ENCODE peak calls at places on chromosomes 6 and 20, in seven cellular contexts. One of them, this sample, is unnamed.

GRCh38 chr6:148324297-148325007 is 18.2 kb upstream of the SASH1 start:
- DNase-seq in brain microvascular endothelial cell: no peak
- DNase-seq in PC-9: no peak
- DNase-seq in small intestine: no peak
- DNase-seq in dorsolateral prefrontal cortex: no peak
- DNase-seq in mesendoderm: no peak
- DNase-seq in aorta: no peak
- DNase-seq in this sample: no peak

GRCh38 chr20:49693435-49694171 is 20.1 kb downstream of the B4GALT5 start:
- DNase-seq in brain microvascular endothelial cell: no peak
- DNase-seq in PC-9: no peak
- DNase-seq in small intestine: no peak
- DNase-seq in dorsolateral prefrontal cortex: no peak
- DNase-seq in mesendoderm: no peak
- DNase-seq in aorta: no peak
- DNase-seq in this sample: no peak

GRCh38 chr6:128964771-128965170 is 81.8 kb downstream of the LAMA2 start:
- DNase-seq in brain microvascular endothelial cell: no peak
- DNase-seq in PC-9: no peak
- DNase-seq in small intestine: no peak
- DNase-seq in dorsolateral prefrontal cortex: no peak
- DNase-seq in mesendoderm: no peak
- DNase-seq in aorta: no peak
- DNase-seq in this sample: no peak

GRCh38 chr20:10673176-10673830 is 496 bp downstream of the JAG1 start:
- DNase-seq in brain microvascular endothelial cell: no peak
- DNase-seq in PC-9: peak; percentile 27
- DNase-seq in small intestine: peak; percentile 30
- DNase-seq in dorsolateral prefrontal cortex: peak; percentile 59
- DNase-seq in mesendoderm: no peak
- DNase-seq in aorta: peak; percentile 85
- DNase-seq in this sample: no peak

GRCh38 chr6:163180874-163181541 is 233.5 kb upstream of the QKI start:
- DNase-seq in brain microvascular endothelial cell: peak; percentile 63
- DNase-seq in PC-9: peak; percentile 59
- DNase-seq in small intestine: no peak
- DNase-seq in dorsolateral prefrontal cortex: peak; percentile 93
- DNase-seq in mesendoderm: peak; percentile 95
- DNase-seq in aorta: no peak
- DNase-seq in this sample: peak; percentile 26

GRCh38 chr20:45014671-45015415 is 48.5 kb downstream of the STK4 start:
- DNase-seq in brain microvascular endothelial cell: peak; percentile 59
- DNase-seq in PC-9: peak; percentile 41
- DNase-seq in small intestine: peak; percentile 57
- DNase-seq in dorsolateral prefrontal cortex: no peak
- DNase-seq in mesendoderm: peak; percentile 86
- DNase-seq in aorta: no peak
- DNase-seq in this sample: no peak

GRCh38 chr6:156953478-156954146 is 176.4 kb downstream of the ARID1B start:
- DNase-seq in brain microvascular endothelial cell: peak; percentile 98
- DNase-seq in PC-9: peak; percentile 56
- DNase-seq in small intestine: peak; percentile 40
- DNase-seq in dorsolateral prefrontal cortex: no peak
- DNase-seq in mesendoderm: peak; percentile 93
- DNase-seq in aorta: no peak
- DNase-seq in this sample: no peak

GRCh38 chr6:158284340-158285210 is 27.7 kb upstream of the TULP4 start:
- DNase-seq in brain microvascular endothelial cell: peak; percentile 82
- DNase-seq in PC-9: no peak
- DNase-seq in small intestine: no peak
- DNase-seq in dorsolateral prefrontal cortex: no peak
- DNase-seq in mesendoderm: peak; percentile 51
- DNase-seq in aorta: no peak
- DNase-seq in this sample: peak; percentile 44

GRCh38 chr20:41649489-41649888 is 31.3 kb upstream of the CHD6 start:
- DNase-seq in brain microvascular endothelial cell: no peak
- DNase-seq in PC-9: no peak
- DNase-seq in small intestine: no peak
- DNase-seq in dorsolateral prefrontal cortex: no peak
- DNase-seq in mesendoderm: no peak
- DNase-seq in aorta: no peak
- DNase-seq in this sample: no peak

GRCh38 chr6:3026811-3027626 is 27.3 kb downstream of the NQO2 start:
- DNase-seq in brain microvascular endothelial cell: no peak
- DNase-seq in PC-9: no peak
- DNase-seq in small intestine: peak; percentile 20
- DNase-seq in dorsolateral prefrontal cortex: no peak
- DNase-seq in mesendoderm: no peak
- DNase-seq in aorta: no peak
- DNase-seq in this sample: no peak

GRCh38 chr6:3019065-3019464 is 19.4 kb downstream of the NQO2 start:
- DNase-seq in brain microvascular endothelial cell: no peak
- DNase-seq in PC-9: no peak
- DNase-seq in small intestine: peak; percentile 44
- DNase-seq in dorsolateral prefrontal cortex: no peak
- DNase-seq in mesendoderm: no peak
- DNase-seq in aorta: no peak
- DNase-seq in this sample: no peak

GRCh38 chr6:3019749-3020320 is 20.1 kb downstream of the NQO2 start:
- DNase-seq in brain microvascular endothelial cell: no peak
- DNase-seq in PC-9: no peak
- DNase-seq in small intestine: no peak
- DNase-seq in dorsolateral prefrontal cortex: no peak
- DNase-seq in mesendoderm: no peak
- DNase-seq in aorta: no peak
- DNase-seq in this sample: no peak

GRCh38 chr6:3022765-3023662 is 23.3 kb downstream of the NQO2 start:
- DNase-seq in brain microvascular endothelial cell: peak; percentile 2
- DNase-seq in PC-9: no peak
- DNase-seq in small intestine: peak; percentile 19
- DNase-seq in dorsolateral prefrontal cortex: no peak
- DNase-seq in mesendoderm: peak; percentile 62
- DNase-seq in aorta: no peak
- DNase-seq in this sample: no peak

DNA sequence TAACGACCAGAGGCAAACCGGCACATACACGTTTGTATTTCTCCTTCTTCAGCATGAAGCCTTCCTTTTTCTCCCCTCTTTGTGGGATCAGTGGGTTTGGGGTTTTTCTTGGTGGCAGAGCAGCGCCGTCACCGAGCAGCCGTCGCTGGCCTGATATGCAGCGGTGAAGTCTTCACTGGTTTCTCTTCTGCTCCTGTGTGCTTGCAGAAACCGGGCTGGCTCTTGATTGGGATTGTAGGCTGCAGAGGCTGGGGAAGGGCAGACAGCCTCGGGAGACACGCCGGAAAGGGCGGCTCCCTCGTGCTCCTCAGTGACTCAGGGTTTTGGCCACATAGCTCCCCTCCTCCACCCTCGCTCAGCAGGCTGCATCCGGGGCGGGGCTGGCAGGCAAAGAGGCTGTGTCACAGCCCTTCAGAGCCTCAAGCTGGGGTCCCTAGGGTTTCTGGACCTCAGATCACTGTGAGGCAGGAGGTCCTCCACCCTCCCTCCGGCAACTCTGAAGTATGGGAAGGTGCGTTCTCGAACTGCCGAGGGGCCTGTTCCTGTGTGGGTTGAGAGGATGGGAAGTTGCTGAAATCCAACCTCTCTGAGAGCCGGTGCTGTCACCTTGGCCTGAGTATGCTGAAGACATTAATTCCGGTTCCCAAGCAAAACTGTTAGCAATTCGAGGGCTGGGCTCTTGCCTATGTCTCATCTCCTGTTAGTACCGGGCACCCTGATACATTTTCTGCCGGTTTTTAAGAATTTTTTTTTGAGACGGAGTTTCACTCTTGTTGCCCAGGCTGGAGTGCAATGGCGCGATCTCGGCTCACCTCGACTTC is 24.2 kb downstream of the NQO2 start:
- DNase-seq in brain microvascular endothelial cell: peak; percentile 91
- DNase-seq in PC-9: peak; percentile 91
- DNase-seq in small intestine: peak; percentile 93
- DNase-seq in dorsolateral prefrontal cortex: peak; percentile 50
- DNase-seq in mesendoderm: peak; percentile 92
- DNase-seq in aorta: peak; percentile 97
- DNase-seq in this sample: peak; percentile 90
- H3K4me3 ChIP-seq in brain microvascular endothelial cell: peak overlapping the region; percentile 43
- H3K4me3 ChIP-seq in PC-9: peak overlapping the region; percentile 89
- H3K4me3 ChIP-seq in small intestine: peak overlapping the region; percentile 60
- H3K4me3 ChIP-seq in dorsolateral prefrontal cortex: no peak overlapping the region
- H3K4me3 ChIP-seq in mesendoderm: no peak overlapping the region
- H3K4me3 ChIP-seq in aorta: peak overlapping the region; percentile 40
- H3K4me3 ChIP-seq in this sample: peak overlapping the region; percentile 32

GRCh38 chr6:29724937-29725869 is 2.0 kb downstream of the HLA-F start:
- DNase-seq in brain microvascular endothelial cell: no peak
- DNase-seq in PC-9: no peak
- DNase-seq in small intestine: no peak
- DNase-seq in dorsolateral prefrontal cortex: no peak
- DNase-seq in mesendoderm: no peak
- DNase-seq in aorta: no peak
- DNase-seq in this sample: no peak

GRCh38 chr6:29726795-29727194 is 3.6 kb downstream of the HLA-F start:
- DNase-seq in brain microvascular endothelial cell: no peak
- DNase-seq in PC-9: no peak
- DNase-seq in small intestine: no peak
- DNase-seq in dorsolateral prefrontal cortex: no peak
- DNase-seq in mesendoderm: no peak
- DNase-seq in aorta: no peak
- DNase-seq in this sample: no peak

GRCh38 chr6:29722773-29723665 is at the start of gene HLA-F:
- DNase-seq in brain microvascular endothelial cell: peak; percentile 87
- DNase-seq in PC-9: peak; percentile 78
- DNase-seq in small intestine: peak; percentile 98
- DNase-seq in dorsolateral prefrontal cortex: peak; percentile 86
- DNase-seq in mesendoderm: peak; percentile 75
- DNase-seq in aorta: peak; percentile 92
- DNase-seq in this sample: peak; percentile 93

GRCh38 chr6:29725981-29726380 is 2.7 kb downstream of the HLA-F start:
- DNase-seq in brain microvascular endothelial cell: no peak
- DNase-seq in PC-9: no peak
- DNase-seq in small intestine: no peak
- DNase-seq in dorsolateral prefrontal cortex: no peak
- DNase-seq in mesendoderm: no peak
- DNase-seq in aorta: no peak
- DNase-seq in this sample: no peak

GRCh38 chr6:29723666-29724588 is 693 bp downstream of the HLA-F start:
- DNase-seq in brain microvascular endothelial cell: no peak
- DNase-seq in PC-9: no peak
- DNase-seq in small intestine: peak; percentile 37
- DNase-seq in dorsolateral prefrontal cortex: no peak
- DNase-seq in mesendoderm: peak; percentile 44
- DNase-seq in aorta: peak; percentile 86
- DNase-seq in this sample: peak; percentile 59
- H3K27ac ChIP-seq in brain microvascular endothelial cell: no peak overlapping the region
- H3K27ac ChIP-seq in PC-9: no peak overlapping the region
- H3K27ac ChIP-seq in small intestine: peak overlapping the region; percentile 92
- H3K27ac ChIP-seq in dorsolateral prefrontal cortex: peak overlapping the region; percentile 35
- H3K27ac ChIP-seq in mesendoderm: no peak overlapping the region
- H3K27ac ChIP-seq in aorta: no peak overlapping the region
- H3K27ac ChIP-seq in this sample: peak overlapping the region; percentile 95

GRCh38 chr6:14430218-14430617 is 312.6 kb downstream of the CD83 start:
- DNase-seq in brain microvascular endothelial cell: no peak
- DNase-seq in PC-9: no peak
- DNase-seq in small intestine: no peak
- DNase-seq in dorsolateral prefrontal cortex: no peak
- DNase-seq in mesendoderm: no peak
- DNase-seq in aorta: no peak
- DNase-seq in this sample: no peak

GRCh38 chr6:14435291-14435690 is 317.7 kb downstream of the CD83 start:
- DNase-seq in brain microvascular endothelial cell: no peak
- DNase-seq in PC-9: no peak
- DNase-seq in small intestine: no peak
- DNase-seq in dorsolateral prefrontal cortex: no peak
- DNase-seq in mesendoderm: no peak
- DNase-seq in aorta: no peak
- DNase-seq in this sample: no peak

GRCh38 chr6:14428269-14428668 is 310.7 kb downstream of the CD83 start:
- DNase-seq in brain microvascular endothelial cell: no peak
- DNase-seq in PC-9: no peak
- DNase-seq in small intestine: no peak
- DNase-seq in dorsolateral prefrontal cortex: no peak
- DNase-seq in mesendoderm: no peak
- DNase-seq in aorta: no peak
- DNase-seq in this sample: no peak

GRCh38 chr6:14429396-14429795 is 311.8 kb downstream of the CD83 start:
- DNase-seq in brain microvascular endothelial cell: no peak
- DNase-seq in PC-9: no peak
- DNase-seq in small intestine: no peak
- DNase-seq in dorsolateral prefrontal cortex: no peak
- DNase-seq in mesendoderm: peak; percentile 76
- DNase-seq in aorta: no peak
- DNase-seq in this sample: no peak

GRCh38 chr6:14431375-14432330 is 314.1 kb downstream of the CD83 start:
- DNase-seq in brain microvascular endothelial cell: no peak
- DNase-seq in PC-9: no peak
- DNase-seq in small intestine: no peak
- DNase-seq in dorsolateral prefrontal cortex: no peak
- DNase-seq in mesendoderm: peak; percentile 45
- DNase-seq in aorta: no peak
- DNase-seq in this sample: no peak
- H3K4me3 ChIP-seq in brain microvascular endothelial cell: no peak overlapping the region
- H3K4me3 ChIP-seq in PC-9: no peak overlapping the region
- H3K4me3 ChIP-seq in small intestine: no peak overlapping the region
- H3K4me3 ChIP-seq in dorsolateral prefrontal cortex: no peak overlapping the region
- H3K4me3 ChIP-seq in mesendoderm: no peak overlapping the region
- H3K4me3 ChIP-seq in aorta: no peak overlapping the region
- H3K4me3 ChIP-seq in this sample: no peak overlapping the region

GRCh38 chr6:147055821-147056392 is 148.3 kb upstream of the STXBP5 start:
- DNase-seq in brain microvascular endothelial cell: no peak
- DNase-seq in PC-9: no peak
- DNase-seq in small intestine: no peak
- DNase-seq in dorsolateral prefrontal cortex: no peak
- DNase-seq in mesendoderm: no peak
- DNase-seq in aorta: no peak
- DNase-seq in this sample: no peak

GRCh38 chr6:147058786-147059434 is 145.3 kb upstream of the STXBP5 start:
- DNase-seq in brain microvascular endothelial cell: no peak
- DNase-seq in PC-9: no peak
- DNase-seq in small intestine: no peak
- DNase-seq in dorsolateral prefrontal cortex: no peak
- DNase-seq in mesendoderm: no peak
- DNase-seq in aorta: no peak
- DNase-seq in this sample: no peak

GRCh38 chr6:147053311-147053921 is 150.8 kb upstream of the STXBP5 start:
- DNase-seq in brain microvascular endothelial cell: no peak
- DNase-seq in PC-9: no peak
- DNase-seq in small intestine: no peak
- DNase-seq in dorsolateral prefrontal cortex: no peak
- DNase-seq in mesendoderm: peak; percentile 54
- DNase-seq in aorta: no peak
- DNase-seq in this sample: no peak

GRCh38 chr6:147054158-147054557 is 150.1 kb upstream of the STXBP5 start:
- DNase-seq in brain microvascular endothelial cell: no peak
- DNase-seq in PC-9: no peak
- DNase-seq in small intestine: no peak
- DNase-seq in dorsolateral prefrontal cortex: no peak
- DNase-seq in mesendoderm: no peak
- DNase-seq in aorta: no peak
- DNase-seq in this sample: no peak

DNA sequence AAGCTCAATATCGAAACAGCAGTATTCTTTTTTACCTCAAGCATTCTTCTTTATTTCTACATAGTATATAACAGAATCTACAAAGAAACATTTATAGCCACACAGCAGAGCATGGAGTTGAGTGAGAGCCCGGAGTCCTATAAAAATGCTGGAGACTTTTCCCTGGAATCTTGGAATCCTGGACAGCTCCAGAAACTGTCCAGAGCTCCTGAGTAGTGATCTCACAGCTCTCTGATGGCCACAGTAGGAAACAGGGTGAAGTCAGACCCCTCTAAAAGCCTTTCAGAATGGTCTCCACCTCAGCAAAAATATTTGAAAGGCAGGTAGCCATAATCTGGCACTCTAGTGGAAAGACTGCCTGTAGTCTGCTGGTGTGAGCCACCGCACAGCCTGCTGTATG is 149.3 kb upstream of the STXBP5 start:
- DNase-seq in brain microvascular endothelial cell: no peak
- DNase-seq in PC-9: no peak
- DNase-seq in small intestine: no peak
- DNase-seq in dorsolateral prefrontal cortex: no peak
- DNase-seq in mesendoderm: no peak
- DNase-seq in aorta: no peak
- DNase-seq in this sample: no peak
- H3K27ac ChIP-seq in brain microvascular endothelial cell: no peak overlapping the region
- H3K27ac ChIP-seq in PC-9: no peak overlapping the region
- H3K27ac ChIP-seq in small intestine: no peak overlapping the region
- H3K27ac ChIP-seq in dorsolateral prefrontal cortex: no peak overlapping the region
- H3K27ac ChIP-seq in mesendoderm: no peak overlapping the region
- H3K27ac ChIP-seq in aorta: no peak overlapping the region
- H3K27ac ChIP-seq in this sample: no peak overlapping the region